ENCODE peak calls at places on chromosomes 13 and 19, in six cellular contexts. Y is GM23248, Q is PC-3, G is hepatocyte, F is HCT116, W is MM.1S. L is an unnamed sample. For H3K9me3, the result is how much of the 10 kb centered on the place peaks cover.

GRCh38 chr13:30997697-30998547 is 65.5 kb downstream of the TEX26 start:
- DNase-seq in W (no peak), G (no peak), F (no peak), Y (no peak), Q (no peak), L (no peak)

GRCh38 chr13:21670006-21670882 is 629 bp upstream of the FGF9 start:
- DNase-seq in Q (no peak), G (peak), Y (peak), F (no peak), W (peak), L (peak)

GRCh38 chr13:26011996-26012688 is 39.7 kb downstream of the SHISA2 start:
- DNase-seq in W (no peak), G (no peak), Y (peak), Q (no peak), F (no peak), L (no peak)

GRCh38 chr19:32363175-32363574 is 17.8 kb downstream of the ZNF507 start:
- DNase-seq in Q (peak), G (peak), W (no peak), F (no peak), Y (no peak), L (no peak)

GRCh38 chr13:64446372-64446771 is 2783.8 kb downstream of the PCDH9 start:
- DNase-seq in G (peak), F (peak), Y (no peak), W (no peak), Q (peak), L (no peak)

GRCh38 chr19:51689751-51690358 is 3.3 kb upstream of the SPACA6 start:
- DNase-seq in Q (no peak), F (no peak), Y (peak), W (no peak), G (peak), L (peak)

GRCh38 chr19:52946322-52947310 is 16.1 kb downstream of the ZNF816 start:
- DNase-seq in F (no peak), W (no peak), Q (peak), Y (peak), G (peak), L (peak)

GRCh38 chr13:66329988-66330429 is 900.1 kb downstream of the PCDH9 start:
- DNase-seq in W (peak), Q (no peak), G (no peak), Y (no peak), F (no peak), L (no peak)

GRCh38 chr19:30557212-30557611 is 185.0 kb downstream of the ZNF536 start:
- DNase-seq in F (no peak), W (no peak), G (no peak), Q (peak), Y (no peak), L (no peak)

GRCh38 chr13:20475927-20476691 is 49.5 kb downstream of the CRYL1 start:
- DNase-seq in W (peak), F (no peak), Q (no peak), G (peak), Y (no peak), L (peak)

GRCh38 chr19:36420961-36421748 is 2.7 kb upstream of the ZFP82 start:
- DNase-seq in G (peak), Q (no peak), F (no peak), Y (peak), W (no peak), L (peak)

GRCh38 chr19:19366691-19367396 is 38.6 kb upstream of the GATAD2A start:
- DNase-seq in Y (peak), F (peak), Q (peak), W (peak), G (peak), L (peak)

GRCh38 chr13:42049454-42049780 is 969 bp downstream of the DGKH start:
- DNase-seq in Q (no peak), Y (no peak), G (no peak), W (no peak), F (no peak), L (no peak)

GRCh38 chr13:101757446-101758039 is 305.1 kb downstream of the ITGBL1 start:
- DNase-seq in Y (peak), W (peak), F (no peak), G (peak), Q (peak), L (peak)

GRCh38 chr13:44679602-44680001 is 103.5 kb upstream of the TSC22D1 start:
- DNase-seq in F (no peak), G (no peak), Y (peak), Q (no peak), W (no peak), L (no peak)

GRCh38 chr19:39966617-39967016 is 4.3 kb upstream of the PSMC4 start:
- DNase-seq in Q (no peak), W (no peak), G (no peak), Y (no peak), F (no peak), L (no peak)

GRCh38 chr19:55160128-55160985 is 2.8 kb upstream of the TNNI3 start:
- DNase-seq in Y (peak), F (peak), Q (peak), W (peak), G (peak), L (peak)

GRCh38 chr13:106566682-106567420 is 1.1 kb downstream of the ARGLU1 start:
- DNase-seq in Q (peak), Y (peak), G (peak), F (no peak), W (peak), L (peak)

GRCh38 chr13:113771709-113772331 is 12.8 kb downstream of the TMEM255B start:
- DNase-seq in Q (peak), G (no peak), Y (no peak), F (no peak), W (peak), L (no peak)

GRCh38 chr19:2252481-2253105 is 3.5 kb downstream of the AMH start:
- DNase-seq in W (no peak), Q (no peak), F (no peak), Y (no peak), G (no peak), L (peak)

GRCh38 chr19:57903298-57904174 is 12.9 kb downstream of the ZNF417 start:
- DNase-seq in Y (peak), W (no peak), F (peak), Q (peak), G (peak), L (peak)

GRCh38 chr19:40055832-40056504 is at the start of gene ZNF780B:
- DNase-seq in Q (peak), F (peak), W (peak), Y (peak), G (peak), L (peak)

GRCh38 chr19:5832049-5832448 is 7.5 kb downstream of the FUT6 start:
- DNase-seq in Y (no peak), Q (no peak), G (no peak), F (no peak), W (no peak), L (no peak)

GRCh38 chr13:33519561-33520479 is 234.3 kb upstream of the STARD13 start:
- DNase-seq in Q (no peak), W (no peak), F (no peak), G (no peak), Y (peak), L (no peak)

GRCh38 chr13:44967656-44968451 is 21.4 kb downstream of the NUFIP1 start:
- DNase-seq in Y (peak), Q (peak), F (no peak), G (peak), W (no peak), L (no peak)

GRCh38 chr13:41590122-41590521 is 132.8 kb downstream of the RGCC start:
- DNase-seq in Q (peak), W (no peak), Y (no peak), F (no peak), G (no peak), L (no peak)

DNA sequence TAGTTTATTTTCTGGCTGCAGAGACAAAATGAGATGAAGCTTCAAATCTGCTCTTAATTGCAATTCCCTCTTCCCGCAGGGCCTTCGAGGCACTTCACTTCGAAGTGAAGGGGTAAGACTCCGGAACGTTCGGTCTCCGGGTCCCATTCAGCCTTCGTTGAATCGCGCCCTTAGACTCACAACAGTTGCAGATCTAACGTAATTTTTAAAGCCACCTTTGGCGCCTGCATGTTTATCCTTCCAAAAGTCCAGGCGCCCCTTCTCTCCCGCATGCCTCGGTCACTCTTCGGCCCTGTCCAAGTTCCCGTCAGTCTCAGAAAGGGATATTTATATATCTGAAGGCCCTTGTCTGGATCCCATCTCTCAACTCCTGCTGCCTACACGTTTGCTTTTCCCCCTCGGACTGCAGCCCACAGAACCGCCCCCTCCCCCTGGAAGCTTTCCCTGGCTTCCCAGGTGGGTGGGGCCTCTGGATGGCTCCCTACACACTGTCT is 912 bp upstream of the KCTD12 start:
- DNase-seq in G (peak), Y (no peak), F (no peak), Q (no peak), W (no peak), L (peak)
- TF ChIP-seq EZH2 in G (no peak), Y (no peak), F (no peak), Q (no peak), W (no peak), L (no peak)

GRCh38 chr19:44180968-44181367 is 16.1 kb downstream of the ZNF226 start:
- DNase-seq in F (no peak), Q (no peak), Y (no peak), W (no peak), G (no peak), L (no peak)
- H3K9me3 ChIP-seq in F (under half), Q (under half), Y (under half), W (under half), G (under half), L (under half)

GRCh38 chr13:110327036-110327790 is 20.1 kb downstream of the COL4A2 start:
- DNase-seq in F (no peak), W (no peak), Q (no peak), G (no peak), Y (peak), L (peak)
- TF ChIP-seq EZH2phosphoT487 in F (no peak), W (no peak), Q (no peak), G (no peak), Y (no peak), L (no peak)

DNA sequence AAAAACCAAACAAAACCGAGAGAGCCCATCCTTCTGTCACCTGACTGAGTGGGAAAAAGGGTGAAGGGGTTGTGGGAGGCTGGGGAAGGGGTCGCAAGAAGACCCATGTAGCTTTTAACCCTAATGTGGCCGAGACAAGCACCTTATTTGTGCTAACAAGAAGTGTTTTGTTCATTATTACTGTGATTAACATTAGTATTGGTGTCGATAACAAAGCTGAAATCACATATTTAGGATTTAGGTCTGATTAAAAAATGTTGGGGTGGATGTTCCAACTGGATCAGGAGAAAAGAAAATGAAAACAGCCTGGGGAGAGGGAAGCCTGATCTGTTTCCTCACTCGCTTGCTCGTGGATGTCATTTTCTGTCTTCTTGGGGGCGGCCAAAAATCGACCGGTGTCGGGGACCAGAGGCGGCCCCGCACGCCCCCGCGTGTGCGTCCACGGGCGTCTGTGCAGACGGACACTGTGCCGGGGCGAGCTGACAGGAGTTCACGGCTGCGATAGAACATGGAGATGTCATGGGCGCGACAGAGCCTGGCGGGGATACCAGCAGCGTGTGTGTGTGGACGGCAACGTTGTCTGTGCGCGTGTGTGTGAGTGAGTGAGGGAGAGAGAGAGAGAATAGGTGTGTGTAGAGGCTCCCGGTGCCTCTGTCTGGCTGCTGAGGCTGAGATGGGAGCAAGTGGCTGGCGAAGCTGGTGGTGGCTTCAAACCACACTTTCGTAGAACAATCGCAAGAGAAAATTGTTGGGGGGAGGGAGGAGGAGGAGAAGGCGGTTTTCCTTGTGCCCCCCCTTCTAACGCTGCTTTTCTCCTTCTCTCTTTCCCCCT is 29.1 kb downstream of the NFIX start:
- DNase-seq in G (no peak), Q (peak), F (no peak), Y (peak), W (no peak), L (peak)
- TF ChIP-seq EZH2 in G (peak), Q (no peak), F (no peak), Y (no peak), W (no peak), L (peak)

GRCh38 chr19:23328211-23328610 is 67.1 kb downstream of the ZNF91 start:
- DNase-seq in W (no peak), F (no peak), G (no peak), Q (no peak), Y (no peak), L (no peak)
- H3K9me3 ChIP-seq in W (under half), F (under half), G (under half), Q (under half), Y (under half), L (under half)

GRCh38 chr19:7522923-7523667 is 671 bp downstream of the MCOLN1 start:
- DNase-seq in Y (peak), G (peak), Q (peak), W (peak), F (no peak), L (peak)

GRCh38 chr19:7524523-7524922 is 2.1 kb downstream of the MCOLN1 start:
- DNase-seq in F (no peak), G (no peak), Y (no peak), W (no peak), Q (no peak), L (no peak)

GRCh38 chr19:7520131-7521051 is 2.0 kb upstream of the MCOLN1 start:
- DNase-seq in F (no peak), Y (no peak), Q (no peak), G (no peak), W (no peak), L (no peak)

GRCh38 chr19:7521551-7522071 is 813 bp upstream of the MCOLN1 start:
- DNase-seq in Y (no peak), Q (no peak), G (no peak), W (no peak), F (no peak), L (peak)

GRCh38 chr19:7522072-7522922 is at the start of gene MCOLN1:
- DNase-seq in G (peak), F (peak), W (peak), Y (peak), Q (peak), L (peak)
- TF ChIP-seq EZH2phosphoT487 in G (no peak), F (no peak), W (no peak), Y (no peak), Q (no peak), L (no peak)

GRCh38 chr13:99977912-99978780 is 3.4 kb upstream of the ZIC2 start:
- DNase-seq in F (no peak), Q (no peak), W (no peak), G (no peak), Y (no peak), L (peak)
- TF ChIP-seq EZH2 in F (no peak), Q (no peak), W (no peak), G (peak), Y (no peak), L (peak)

DNA sequence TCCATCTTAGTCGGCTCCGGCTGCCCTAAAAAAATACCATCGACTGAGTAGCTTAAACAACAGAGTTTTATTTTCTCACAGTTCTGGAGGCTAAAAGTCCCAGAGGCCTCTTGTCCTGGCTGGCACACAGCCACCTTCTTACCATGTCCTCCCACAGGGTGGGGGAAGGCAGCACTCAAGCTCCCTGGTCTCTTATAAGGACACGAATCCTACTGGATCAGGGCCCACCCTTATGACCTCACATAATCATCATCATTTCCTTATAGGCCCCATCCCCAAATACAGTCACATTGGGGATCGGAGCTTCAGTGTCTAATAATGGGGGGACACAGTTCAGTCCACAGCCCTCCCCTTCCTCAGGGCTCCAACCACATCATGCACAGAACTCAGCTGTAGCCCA is 2.6 kb upstream of the TUBA3C start:
- DNase-seq in W (no peak), Y (no peak), Q (no peak), G (no peak), F (no peak), L (no peak)
- H3K9me3 ChIP-seq in W (under half), Y (under half), Q (under half), G (under half), F (under half), L (under half)

GRCh38 chr13:46522692-46523040 is 30.3 kb upstream of the LRCH1 start:
- DNase-seq in F (no peak), G (no peak), Y (no peak), Q (no peak), W (no peak), L (no peak)

GRCh38 chr13:46521486-46521885 is 31.5 kb upstream of the LRCH1 start:
- DNase-seq in Q (no peak), F (no peak), Y (no peak), G (no peak), W (no peak), L (no peak)

GRCh38 chr13:46523972-46524737 is 28.8 kb upstream of the LRCH1 start:
- DNase-seq in G (no peak), F (no peak), Q (peak), Y (peak), W (no peak), L (no peak)

GRCh38 chr13:46520188-46520587 is 32.8 kb upstream of the LRCH1 start:
- DNase-seq in Q (no peak), Y (no peak), W (no peak), F (no peak), G (no peak), L (no peak)

DNA sequence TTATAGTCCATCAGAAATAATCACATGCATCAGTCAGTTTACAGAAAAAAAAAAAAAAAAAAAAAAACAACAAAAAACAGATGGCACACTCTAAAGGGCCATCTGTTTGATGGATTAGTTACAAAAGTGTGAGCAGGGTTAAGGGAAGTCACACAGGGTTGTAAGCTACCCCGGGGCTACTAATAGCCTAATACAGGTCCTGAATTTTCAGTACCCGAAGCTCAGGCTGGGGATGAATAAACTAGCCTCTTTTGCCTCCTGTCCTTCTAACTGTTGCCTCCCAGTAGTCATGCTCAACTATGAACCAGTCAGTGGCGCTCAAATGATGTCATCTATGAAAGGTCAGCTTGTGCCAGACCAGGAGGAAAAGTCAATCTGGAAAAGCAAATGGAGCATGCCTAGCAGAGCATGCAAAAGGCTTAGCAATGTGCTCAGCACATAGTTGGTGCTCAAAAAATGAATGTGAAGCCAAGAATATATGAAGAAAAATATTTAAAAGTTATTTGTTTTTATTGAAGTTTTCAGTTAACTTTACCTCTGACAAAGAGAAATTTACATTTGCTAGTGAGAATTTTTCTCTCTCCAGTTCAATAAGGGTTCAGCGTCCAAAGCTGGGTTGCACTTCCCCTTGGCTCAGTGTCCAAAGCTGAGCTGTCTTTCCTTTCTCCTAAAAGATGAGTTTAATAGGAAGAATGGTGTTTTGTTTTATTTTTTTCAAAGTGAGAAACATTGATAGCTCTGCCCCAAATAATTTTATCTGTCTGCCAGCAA is 30.9 kb upstream of the LRCH1 start:
- DNase-seq in W (no peak), F (no peak), G (no peak), Y (no peak), Q (no peak), L (no peak)
- TF ChIP-seq EZH2phosphoT487 in W (no peak), F (no peak), G (no peak), Y (no peak), Q (no peak), L (no peak)

DNA sequence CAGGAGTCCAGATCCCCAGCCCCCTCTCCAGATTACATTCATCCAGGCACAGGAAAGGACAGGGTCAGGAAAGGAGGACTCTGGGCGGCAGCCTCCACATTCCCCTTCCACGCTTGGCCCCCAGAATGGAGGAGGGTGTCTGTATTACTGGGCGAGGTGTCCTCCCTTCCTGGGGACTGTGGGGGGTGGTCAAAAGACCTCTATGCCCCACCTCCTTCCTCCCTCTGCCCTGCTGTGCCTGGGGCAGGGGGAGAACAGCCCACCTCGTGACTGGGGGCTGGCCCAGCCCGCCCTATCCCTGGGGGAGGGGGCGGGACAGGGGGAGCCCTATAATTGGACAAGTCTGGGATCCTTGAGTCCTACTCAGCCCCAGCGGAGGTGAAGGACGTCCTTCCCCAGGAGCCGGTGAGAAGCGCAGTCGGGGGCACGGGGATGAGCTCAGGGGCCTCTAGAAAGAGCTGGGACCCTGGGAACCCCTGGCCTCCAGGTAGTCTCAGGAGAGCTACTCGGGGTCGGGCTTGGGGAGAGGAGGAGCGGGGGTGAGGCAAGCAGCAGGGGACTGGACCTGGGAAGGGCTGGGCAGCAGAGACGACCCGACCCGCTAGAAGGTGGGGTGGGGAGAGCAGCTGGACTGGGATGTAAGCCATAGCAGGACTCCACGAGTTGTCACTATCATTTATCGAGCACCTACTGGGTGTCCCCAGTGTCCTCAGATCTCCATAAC is at the start of gene APOE:
- DNase-seq in Y (peak), F (no peak), G (peak), Q (no peak), W (no peak), L (peak)
- TF ChIP-seq EZH2 in Y (no peak), F (no peak), G (no peak), Q (no peak), W (no peak), L (no peak)